ENCODE peak calls at places on chromosome 12, in seven cellular contexts. One of them, this sample, is unnamed.

GRCh38 chr12:76003263-76003640 is 28.3 kb downstream of the PHLDA1 start:
- DNase-seq in H9: no peak
- DNase-seq in activated CD4-positive, alpha-beta T cell treated with anti-CD3 and anti-CD28 coated beads, Interleukin-2, amount 50 U/mL, for 1 hour: no peak
- DNase-seq in cardiac septum: no peak
- DNase-seq in NCI-H2081: no peak
- DNase-seq in iPS-NIHi11: no peak
- DNase-seq in suprapubic skin: no peak
- DNase-seq in this sample: no peak

GRCh38 chr12:14260011-14260993 is 105.2 kb upstream of the ATF7IP start:
- DNase-seq in H9: peak
- DNase-seq in activated CD4-positive, alpha-beta T cell treated with anti-CD3 and anti-CD28 coated beads, Interleukin-2, amount 50 U/mL, for 1 hour: no peak
- DNase-seq in cardiac septum: peak
- DNase-seq in NCI-H2081: peak
- DNase-seq in iPS-NIHi11: peak
- DNase-seq in suprapubic skin: peak
- DNase-seq in this sample: no peak

GRCh38 chr12:116202940-116203339 is 74.6 kb downstream of the MED13L start:
- DNase-seq in H9: no peak
- DNase-seq in activated CD4-positive, alpha-beta T cell treated with anti-CD3 and anti-CD28 coated beads, Interleukin-2, amount 50 U/mL, for 1 hour: no peak
- DNase-seq in cardiac septum: no peak
- DNase-seq in NCI-H2081: no peak
- DNase-seq in iPS-NIHi11: no peak
- DNase-seq in suprapubic skin: no peak
- DNase-seq in this sample: no peak

GRCh38 chr12:124544311-124544970 is 23.0 kb downstream of the NCOR2 start:
- DNase-seq in H9: no peak
- DNase-seq in activated CD4-positive, alpha-beta T cell treated with anti-CD3 and anti-CD28 coated beads, Interleukin-2, amount 50 U/mL, for 1 hour: no peak
- DNase-seq in cardiac septum: no peak
- DNase-seq in NCI-H2081: no peak
- DNase-seq in iPS-NIHi11: no peak
- DNase-seq in suprapubic skin: peak
- DNase-seq in this sample: no peak

GRCh38 chr12:11765817-11766794 is 116.6 kb downstream of the ETV6 start:
- DNase-seq in H9: no peak
- DNase-seq in activated CD4-positive, alpha-beta T cell treated with anti-CD3 and anti-CD28 coated beads, Interleukin-2, amount 50 U/mL, for 1 hour: peak
- DNase-seq in cardiac septum: no peak
- DNase-seq in NCI-H2081: no peak
- DNase-seq in iPS-NIHi11: no peak
- DNase-seq in suprapubic skin: no peak
- DNase-seq in this sample: peak

GRCh38 chr12:42525444-42525843 is 64.1 kb downstream of the PRICKLE1 start:
- DNase-seq in H9: no peak
- DNase-seq in activated CD4-positive, alpha-beta T cell treated with anti-CD3 and anti-CD28 coated beads, Interleukin-2, amount 50 U/mL, for 1 hour: no peak
- DNase-seq in cardiac septum: no peak
- DNase-seq in NCI-H2081: no peak
- DNase-seq in iPS-NIHi11: no peak
- DNase-seq in suprapubic skin: no peak
- DNase-seq in this sample: no peak

GRCh38 chr12:30822385-30823139 is 67.8 kb upstream of the CAPRIN2 start:
- DNase-seq in H9: peak
- DNase-seq in activated CD4-positive, alpha-beta T cell treated with anti-CD3 and anti-CD28 coated beads, Interleukin-2, amount 50 U/mL, for 1 hour: peak
- DNase-seq in cardiac septum: peak
- DNase-seq in NCI-H2081: no peak
- DNase-seq in iPS-NIHi11: peak
- DNase-seq in suprapubic skin: peak
- DNase-seq in this sample: peak

GRCh38 chr12:12016284-12017100 is 54.2 kb upstream of the BCL2L14 start:
- DNase-seq in H9: no peak
- DNase-seq in activated CD4-positive, alpha-beta T cell treated with anti-CD3 and anti-CD28 coated beads, Interleukin-2, amount 50 U/mL, for 1 hour: no peak
- DNase-seq in cardiac septum: no peak
- DNase-seq in NCI-H2081: no peak
- DNase-seq in iPS-NIHi11: no peak
- DNase-seq in suprapubic skin: no peak
- DNase-seq in this sample: no peak

GRCh38 chr12:20602671-20603402 is 92.3 kb upstream of the SLCO1C1 start:
- DNase-seq in H9: no peak
- DNase-seq in activated CD4-positive, alpha-beta T cell treated with anti-CD3 and anti-CD28 coated beads, Interleukin-2, amount 50 U/mL, for 1 hour: no peak
- DNase-seq in cardiac septum: no peak
- DNase-seq in NCI-H2081: no peak
- DNase-seq in iPS-NIHi11: peak
- DNase-seq in suprapubic skin: no peak
- DNase-seq in this sample: no peak

GRCh38 chr12:131102493-131102931 is 148.8 kb downstream of the ADGRD1 start:
- DNase-seq in H9: peak
- DNase-seq in activated CD4-positive, alpha-beta T cell treated with anti-CD3 and anti-CD28 coated beads, Interleukin-2, amount 50 U/mL, for 1 hour: no peak
- DNase-seq in cardiac septum: peak
- DNase-seq in NCI-H2081: no peak
- DNase-seq in iPS-NIHi11: no peak
- DNase-seq in suprapubic skin: no peak
- DNase-seq in this sample: no peak

GRCh38 chr12:14768823-14769405 is 34.4 kb downstream of the WBP11 start:
- DNase-seq in H9: peak
- DNase-seq in activated CD4-positive, alpha-beta T cell treated with anti-CD3 and anti-CD28 coated beads, Interleukin-2, amount 50 U/mL, for 1 hour: peak
- DNase-seq in cardiac septum: no peak
- DNase-seq in NCI-H2081: no peak
- DNase-seq in iPS-NIHi11: no peak
- DNase-seq in suprapubic skin: no peak
- DNase-seq in this sample: no peak

This sample was measured in CD4-positive, CD25-positive, alpha-beta regulatory T cell.